ENCODE peak calls at places on chromosomes 5 and 9, in five cellular contexts. P is neural progenitor cell, Z is neuronal stem cell, H is mammary epithelial cell, E is trophoblast cell. M is an unnamed sample.

GRCh38 chr5:16673241-16673998 is 56.6 kb upstream of the RETREG1 start:
- DNase-seq in H (no peak), P (no peak), E (no peak), Z (no peak), M (no peak)

GRCh38 chr9:134488251-134488900 is 153.2 kb upstream of the COL5A1 start:
- DNase-seq in H (no peak), Z (no peak), P (no peak), E (peak), M (no peak)

GRCh38 chr9:109355564-109356297 is 34.9 kb upstream of the EPB41L4B start:
- DNase-seq in H (peak), E (peak), P (no peak), Z (no peak), M (no peak)

GRCh38 chr5:139635606-139636206 is 12.4 kb upstream of the CXXC5 start:
- DNase-seq in H (peak), Z (no peak), P (peak), E (no peak), M (no peak)

GRCh38 chr9:18422296-18423036 is 51.5 kb upstream of the ADAMTSL1 start:
- DNase-seq in P (no peak), H (peak), E (no peak), Z (no peak), M (no peak)

GRCh38 chr9:29311221-29311620 is 1737.9 kb upstream of the C9orf72 start:
- DNase-seq in Z (no peak), E (no peak), H (no peak), P (no peak), M (no peak)

GRCh38 chr5:109105631-109106267 is 304.0 kb downstream of the PJA2 start:
- DNase-seq in Z (no peak), H (peak), E (no peak), P (peak), M (no peak)

GRCh38 chr5:17235736-17236330 is 18.4 kb downstream of the BASP1 start:
- DNase-seq in H (no peak), Z (no peak), P (no peak), E (no peak), M (no peak)

GRCh38 chr9:34570422-34571179 is 18.9 kb downstream of the CNTFR start:
- DNase-seq in H (no peak), Z (no peak), E (no peak), P (no peak), M (no peak)

GRCh38 chr9:6877671-6878161 is 119.9 kb downstream of the KDM4C start:
- DNase-seq in H (peak), E (peak), Z (no peak), P (no peak), M (no peak)

GRCh38 chr9:76188905-76189304 is 205.3 kb downstream of the RFK start:
- DNase-seq in Z (no peak), P (no peak), H (no peak), E (no peak), M (no peak)

GRCh38 chr5:15387931-15388330 is 112.0 kb upstream of the FBXL7 start:
- DNase-seq in H (no peak), P (no peak), Z (no peak), E (no peak), M (no peak)

GRCh38 chr9:107137495-107138202 is 145.4 kb upstream of the RAD23B start:
- DNase-seq in E (no peak), H (no peak), P (peak), Z (no peak), M (no peak)

GRCh38 chr5:149143470-149143869 is 2.2 kb downstream of the ABLIM3 start:
- DNase-seq in E (no peak), Z (no peak), P (no peak), H (no peak), M (no peak)

GRCh38 chr5:42992035-42992570 is 48.0 kb downstream of the ANXA2R start:
- DNase-seq in E (peak), H (peak), Z (no peak), P (peak), M (no peak)

GRCh38 chr5:107669543-107670027 is 1.2 kb downstream of the EFNA5 start:
- DNase-seq in Z (no peak), P (peak), H (peak), E (no peak), M (no peak)

GRCh38 chr9:33489070-33489469 is 15.3 kb upstream of the NOL6 start:
- DNase-seq in H (no peak), Z (no peak), P (no peak), E (no peak), M (no peak)

GRCh38 chr5:154220625-154221024 is 30.1 kb downstream of the GALNT10 start:
- DNase-seq in Z (no peak), E (peak), H (peak), P (no peak), M (no peak)

GRCh38 chr5:38551020-38552017 is 5.1 kb downstream of the LIFR start:
- DNase-seq in E (peak), Z (no peak), P (peak), H (peak), M (no peak)

GRCh38 chr5:96699186-96699820 is 37.1 kb downstream of the CAST start:
- DNase-seq in H (no peak), Z (no peak), P (peak), E (no peak), M (no peak)

DNA sequence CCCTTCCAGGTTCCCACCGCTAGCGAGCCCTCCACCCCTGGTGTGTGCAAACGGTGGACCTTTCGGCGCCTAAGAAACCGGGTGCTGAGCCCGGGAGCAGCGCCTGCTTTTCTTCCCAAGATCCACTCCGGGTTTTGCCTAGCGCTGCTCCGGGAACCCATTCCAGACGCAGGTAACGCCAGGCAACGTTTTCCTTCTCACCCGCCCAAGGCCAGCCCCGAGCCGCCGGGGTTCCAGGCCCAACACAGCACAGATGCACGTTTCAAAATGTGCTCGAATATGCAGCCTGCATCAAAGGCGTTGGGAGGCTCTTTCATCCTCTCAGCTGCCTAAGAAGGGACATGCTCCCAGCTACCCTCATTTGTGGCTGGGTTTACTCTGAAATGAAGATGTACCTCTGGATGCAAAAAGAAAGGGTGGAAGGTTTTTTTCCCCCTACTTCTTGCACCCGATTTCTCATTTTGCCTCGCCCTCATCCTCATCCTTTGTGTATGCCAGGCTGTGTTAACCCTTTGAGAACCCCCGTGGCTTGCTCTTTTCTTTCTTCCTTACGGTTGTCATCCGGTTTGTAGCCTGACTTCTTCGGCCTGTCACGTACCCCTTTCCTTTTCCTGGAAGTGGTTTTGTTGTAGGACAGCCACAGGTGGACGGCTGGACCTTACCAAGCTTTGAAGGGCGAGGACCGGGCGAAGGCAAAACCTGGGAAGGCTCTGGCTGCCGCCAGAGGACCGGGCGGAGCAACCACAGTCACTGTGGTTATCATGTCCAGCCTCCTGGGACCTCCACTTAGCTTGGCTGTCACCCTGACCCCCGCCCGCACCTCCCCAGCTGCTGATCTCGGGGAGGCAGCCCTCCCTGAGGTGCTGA is 227.0 kb downstream of the SMARCA2 start:
- DNase-seq in P (peak), H (peak), Z (peak), E (peak), M (peak)
- H3K9ac ChIP-seq in P (no peak), H (peak), Z (no peak), E (no peak), M (peak)

DNA sequence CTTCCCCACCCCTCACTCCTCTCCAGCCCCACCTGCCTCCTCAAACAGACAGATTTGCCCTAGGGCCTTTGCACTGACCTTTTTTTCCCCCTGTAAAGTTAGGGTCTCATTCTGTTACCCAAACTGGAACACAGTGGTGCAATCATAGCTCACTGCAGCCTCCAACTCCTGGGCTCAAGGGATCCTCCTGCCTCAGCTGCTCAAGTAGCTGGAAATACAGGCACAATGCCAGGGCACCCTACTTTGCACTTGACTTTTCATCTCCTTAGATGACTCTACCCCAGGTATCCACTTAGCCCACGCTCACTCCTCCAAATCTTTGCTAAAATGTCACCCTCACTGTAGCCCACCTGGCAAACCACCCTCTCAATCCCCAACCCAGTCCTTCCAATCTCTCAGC is 2.2 kb downstream of the DYNC2I2 start:
- DNase-seq in H (no peak), P (no peak), E (no peak), Z (no peak), M (no peak)
- H3K9ac ChIP-seq in H (no peak), P (no peak), E (no peak), Z (peak), M (no peak)

GRCh38 chr5:163437309-163438182 is at the start of gene CCNG1:
- DNase-seq in H (peak), P (peak), Z (peak), E (peak), M (peak)

GRCh38 chr5:163434410-163434866 is 3.0 kb upstream of the CCNG1 start:
- DNase-seq in E (no peak), H (peak), P (no peak), Z (no peak), M (peak)

GRCh38 chr5:163433271-163433670 is 4.1 kb upstream of the CCNG1 start:
- DNase-seq in P (peak), E (no peak), Z (no peak), H (no peak), M (no peak)

GRCh38 chr5:163437011-163437308 is 435 bp upstream of the CCNG1 start:
- DNase-seq in Z (no peak), E (no peak), P (no peak), H (no peak), M (no peak)

GRCh38 chr5:163436515-163436914 is 880 bp upstream of the CCNG1 start:
- DNase-seq in P (no peak), H (no peak), E (no peak), Z (no peak), M (no peak)
- H3K9ac ChIP-seq in P (no peak), H (no peak), E (no peak), Z (no peak), M (peak)

GRCh38 chr5:147669113-147669869 is 113.2 kb downstream of the JAKMIP2 start:
- DNase-seq in Z (no peak), H (no peak), P (peak), E (no peak), M (no peak)

GRCh38 chr5:147671365-147671764 is 111.2 kb downstream of the JAKMIP2 start:
- DNase-seq in H (no peak), Z (no peak), E (no peak), P (no peak), M (no peak)

GRCh38 chr5:147670815-147671214 is 111.7 kb downstream of the JAKMIP2 start:
- DNase-seq in Z (no peak), H (no peak), E (no peak), P (no peak), M (no peak)

GRCh38 chr5:147675168-147675567 is 107.4 kb downstream of the JAKMIP2 start:
- DNase-seq in P (no peak), H (no peak), E (no peak), Z (no peak), M (no peak)

DNA sequence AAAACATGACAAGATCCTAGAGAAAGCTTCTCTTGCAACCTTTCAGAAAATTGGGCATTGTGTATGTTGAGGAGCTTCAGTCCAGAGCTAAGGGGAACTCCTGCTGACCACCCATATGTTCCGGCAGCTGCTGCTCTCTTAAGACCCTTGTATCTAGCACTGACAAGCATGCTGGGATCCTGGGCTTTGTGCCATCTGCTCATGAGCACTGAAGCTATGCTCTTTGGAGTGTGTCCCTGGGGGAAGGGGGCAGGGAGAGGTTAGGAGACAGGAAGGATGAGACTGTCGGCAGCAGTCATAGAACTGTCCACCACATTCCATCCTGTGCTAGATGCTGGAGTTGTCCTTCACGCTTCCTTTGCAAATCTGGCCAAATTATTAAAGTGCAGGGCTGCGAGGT is 109.3 kb downstream of the JAKMIP2 start:
- DNase-seq in Z (no peak), P (no peak), E (no peak), H (no peak), M (no peak)
- H3K9ac ChIP-seq in Z (no peak), P (no peak), E (no peak), H (no peak), M (no peak)

GRCh38 chr9:126664893-126665695 is 51.4 kb downstream of the LMX1B start:
- DNase-seq in E (no peak), H (no peak), Z (peak), P (peak), M (no peak)
- H3K9ac ChIP-seq in E (no peak), H (no peak), Z (no peak), P (no peak), M (no peak)

DNA sequence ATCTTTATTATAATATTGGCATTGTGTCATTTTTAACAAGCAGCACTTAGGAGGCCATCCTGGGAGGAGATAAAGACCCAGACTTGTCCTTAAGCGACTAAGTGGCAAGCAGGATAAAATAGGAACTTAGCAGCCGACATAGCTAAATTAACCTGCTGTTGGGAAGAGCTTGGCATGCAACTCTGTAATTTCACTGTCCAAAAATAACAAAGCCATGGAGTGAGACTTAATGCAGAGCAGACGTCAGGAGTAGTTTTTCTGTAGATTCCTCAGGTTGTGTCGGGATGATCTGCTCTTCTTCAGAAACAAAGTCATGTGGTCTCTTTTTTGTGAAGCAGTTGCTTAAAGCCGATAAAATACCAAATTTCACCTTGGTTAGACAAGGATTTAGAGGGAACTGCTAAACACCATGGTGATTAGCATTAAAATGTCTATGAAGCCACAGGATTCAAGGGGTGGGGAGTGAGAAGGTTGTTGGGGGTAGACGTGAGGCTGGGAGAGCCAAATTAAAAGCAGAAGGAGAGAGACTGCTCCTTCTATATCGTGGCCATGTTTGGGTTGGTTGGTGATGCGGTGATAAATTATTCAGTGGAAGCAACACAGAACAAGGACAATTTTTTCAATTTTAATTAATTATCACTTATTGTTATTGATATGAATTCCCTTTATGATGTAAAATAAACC is 303.0 kb downstream of the CSNK1G3 start:
- DNase-seq in E (no peak), H (no peak), P (no peak), Z (no peak), M (no peak)
- H3K9ac ChIP-seq in E (no peak), H (no peak), P (no peak), Z (no peak), M (no peak)

DNA sequence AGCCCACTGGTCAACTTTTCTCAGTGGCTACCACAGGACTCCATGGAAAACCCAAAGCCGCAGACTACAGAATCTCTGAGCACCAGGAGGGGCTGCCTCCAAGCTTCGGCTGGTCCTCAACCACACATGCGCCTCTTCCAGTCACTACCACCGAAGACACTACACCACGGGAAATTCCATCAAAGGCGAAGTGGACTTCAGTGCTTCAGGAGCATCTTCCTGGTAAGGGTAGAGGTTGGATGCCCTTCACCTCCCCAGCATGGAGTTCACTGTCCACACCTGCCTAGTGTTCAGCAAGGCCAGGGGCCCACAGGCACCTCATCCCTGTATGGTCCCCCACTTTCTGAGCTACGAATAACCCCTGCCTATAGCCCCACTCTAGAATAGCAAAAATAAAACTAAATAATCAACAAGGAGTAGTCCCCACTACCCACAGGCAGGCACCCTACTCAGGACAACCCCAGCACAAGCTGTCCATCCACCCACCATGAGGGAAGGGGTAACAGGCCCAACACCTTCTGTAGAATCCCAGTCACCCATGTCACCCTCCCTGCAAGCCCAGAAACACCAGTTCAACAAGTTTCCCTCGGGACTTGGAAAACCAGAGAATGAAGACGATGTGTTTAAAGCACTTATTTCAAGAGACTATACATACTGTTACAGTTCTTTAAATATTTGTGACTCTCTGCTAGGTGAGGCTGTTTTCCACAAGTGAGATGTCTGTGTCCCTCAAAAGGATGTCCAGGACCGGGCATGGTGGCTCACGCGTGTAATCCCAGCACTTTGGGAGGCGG is 2.6 kb downstream of the VDAC1 start:
- DNase-seq in H (no peak), P (no peak), E (no peak), Z (no peak), M (no peak)
- H3K9ac ChIP-seq in H (no peak), P (no peak), E (no peak), Z (no peak), M (peak)

DNA sequence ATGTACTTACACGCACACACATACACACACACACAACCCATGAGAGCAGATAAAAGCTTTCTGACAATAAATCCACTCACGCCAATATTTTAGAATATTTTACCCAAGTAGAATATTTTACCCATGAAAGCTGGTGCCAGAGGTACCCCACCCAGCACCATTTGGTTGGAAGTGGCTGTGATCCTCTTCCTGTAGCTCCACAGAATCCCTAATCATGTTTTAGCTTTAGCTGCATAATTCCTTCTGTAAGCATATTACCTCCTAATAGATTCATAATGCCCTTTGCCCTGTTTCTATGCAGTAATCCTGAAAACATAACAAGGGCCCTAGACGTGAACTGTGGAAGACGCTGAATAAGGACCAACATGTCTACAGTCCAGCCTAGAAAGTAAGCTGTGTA is 98.0 kb downstream of the USP20 start:
- DNase-seq in E (no peak), P (no peak), Z (no peak), H (no peak), M (no peak)
- H3K9ac ChIP-seq in E (no peak), P (no peak), Z (no peak), H (no peak), M (no peak)

GRCh38 chr9:21801683-21802417 is 586 bp upstream of the MTAP start:
- DNase-seq in E (peak), P (peak), Z (peak), H (peak), M (no peak)
- H3K9ac ChIP-seq in E (peak), P (no peak), Z (no peak), H (peak), M (peak)

GRCh38 chr5:159003045-159004030 is 96.4 kb downstream of the EBF1 start:
- DNase-seq in H (peak), P (no peak), E (no peak), Z (no peak), M (no peak)

GRCh38 chr5:158998911-158999705 is 100.6 kb downstream of the EBF1 start:
- DNase-seq in Z (no peak), P (no peak), E (no peak), H (no peak), M (no peak)

GRCh38 chr5:159002201-159002600 is 97.5 kb downstream of the EBF1 start:
- DNase-seq in Z (no peak), P (no peak), E (no peak), H (no peak), M (no peak)

GRCh38 chr5:159005062-159005461 is 94.7 kb downstream of the EBF1 start:
- DNase-seq in H (no peak), E (no peak), P (no peak), Z (no peak), M (no peak)

GRCh38 chr5:159001247-159001646 is 98.5 kb downstream of the EBF1 start:
- DNase-seq in P (no peak), E (no peak), H (no peak), Z (no peak), M (no peak)
- H3K9ac ChIP-seq in P (no peak), E (no peak), H (no peak), Z (no peak), M (no peak)

M was measured in keratinocyte.